ENCODE peak calls at places on chromosomes 11 and 22, in nine cellular contexts. Z, R, N, M, D, X, L, G and I are unnamed samples.

GRCh38 chr11:72721689-72722049 is 30.5 kb downstream of the ARAP1 start:
- DNase-seq in R (no peak), L (peak), X (no peak), G (peak), N (peak), M (no peak), D (no peak), Z (no peak), I (no peak)

GRCh38 chr11:46106530-46107407 is 14.5 kb downstream of the PHF21A start:
- DNase-seq in G (no peak), N (no peak), X (no peak), M (peak), R (no peak), L (no peak), D (no peak), Z (no peak), I (no peak)

GRCh38 chr11:65277878-65278277 is 16.1 kb downstream of the POLA2 start:
- DNase-seq in M (no peak), X (no peak), L (no peak), D (no peak), N (no peak), R (no peak), Z (no peak), G (no peak), I (no peak)

GRCh38 chr11:19869466-19869865 is 156.8 kb downstream of the NAV2 start:
- DNase-seq in D (no peak), X (no peak), Z (no peak), G (no peak), L (no peak), R (no peak), M (no peak), N (no peak), I (no peak)

GRCh38 chr11:20087118-20087521 is 73.2 kb downstream of the DBX1 start:
- DNase-seq in D (no peak), N (no peak), G (no peak), Z (no peak), L (no peak), M (no peak), X (no peak), R (no peak), I (peak)

GRCh38 chr11:65594991-65595920 is at the start of gene KCNK7:
- DNase-seq in R (no peak), L (no peak), X (no peak), M (no peak), N (peak), D (no peak), Z (no peak), G (no peak), I (no peak)

GRCh38 chr11:93704237-93704636 is 37.1 kb downstream of the TAF1D start:
- DNase-seq in N (no peak), M (no peak), Z (no peak), G (peak), L (no peak), X (no peak), D (no peak), R (no peak), I (no peak)

GRCh38 chr11:22392561-22392960 is 54.4 kb downstream of the SLC17A6 start:
- DNase-seq in L (no peak), R (no peak), X (no peak), M (no peak), G (no peak), N (no peak), D (no peak), Z (no peak), I (no peak)

GRCh38 chr11:119148855-119149370 is at the start of gene ABCG4:
- DNase-seq in M (peak), X (no peak), Z (no peak), L (peak), G (peak), N (no peak), D (no peak), R (no peak), I (no peak)

GRCh38 chr22:19398206-19398605 is 33.3 kb downstream of the HIRA start:
- DNase-seq in N (no peak), X (no peak), Z (no peak), R (no peak), M (no peak), L (no peak), G (no peak), D (no peak), I (no peak)

GRCh38 chr22:17213976-17214375 is 5.3 kb downstream of the ADA2 start:
- DNase-seq in L (peak), X (no peak), M (peak), R (peak), N (peak), G (peak), Z (peak), D (no peak), I (no peak)

GRCh38 chr22:38967451-38968450 is 10.3 kb downstream of the APOBEC3A start:
- DNase-seq in R (no peak), Z (no peak), X (no peak), L (no peak), D (no peak), N (peak), G (no peak), M (no peak), I (no peak)

GRCh38 chr11:92717240-92717639 is 252.2 kb upstream of the MTNR1B start:
- DNase-seq in M (no peak), D (no peak), L (no peak), N (no peak), G (no peak), R (peak), Z (no peak), X (no peak), I (no peak)

GRCh38 chr11:134558916-134559616 is 147.0 kb upstream of the B3GAT1 start:
- DNase-seq in M (no peak), L (no peak), R (no peak), G (no peak), X (no peak), N (no peak), Z (no peak), D (no peak), I (no peak)

GRCh38 chr11:70581991-70582885 is 183.9 kb downstream of the CTTN start:
- DNase-seq in Z (no peak), L (no peak), R (no peak), M (no peak), G (no peak), N (no peak), X (no peak), D (no peak), I (no peak)

GRCh38 chr11:95231881-95232605 is 1.0 kb upstream of the SESN3 start:
- DNase-seq in L (peak), M (peak), Z (peak), R (peak), D (peak), G (peak), X (no peak), N (peak), I (no peak)

GRCh38 chr11:48087974-48088681 is 107.8 kb downstream of the PTPRJ start:
- DNase-seq in Z (peak), L (no peak), N (peak), G (no peak), X (no peak), M (no peak), D (no peak), R (no peak), I (no peak)

GRCh38 chr11:96817488-96817887 is 427.7 kb downstream of the JRKL start:
- DNase-seq in R (no peak), L (no peak), D (no peak), X (no peak), Z (no peak), G (no peak), M (no peak), N (no peak), I (no peak)

GRCh38 chr22:22207845-22208564 is 36.6 kb upstream of the VPREB1 start:
- DNase-seq in N (peak), M (peak), Z (peak), D (peak), L (peak), X (no peak), R (peak), G (peak), I (no peak)

GRCh38 chr11:2816517-2816916 is 69.1 kb downstream of the CDKN1C start:
- DNase-seq in L (no peak), N (no peak), X (no peak), D (no peak), M (no peak), G (no peak), Z (no peak), R (no peak), I (no peak)

GRCh38 chr11:100709233-100709999 is 22.3 kb downstream of the ARHGAP42 start:
- DNase-seq in G (no peak), M (no peak), D (no peak), X (no peak), N (no peak), Z (no peak), L (no peak), R (no peak), I (no peak)